ENCODE peak calls at places on chromosome 22, in four cellular contexts. One of them, this sample, is unnamed.

GRCh38 chr22:45688606-45689080 is 17.0 kb downstream of the ATXN10 start:
- DNase-seq in SK-N-SH: peak
- DNase-seq in K562: no peak
- DNase-seq in HepG2: no peak
- DNase-seq in this sample: peak

GRCh38 chr22:39281126-39281525 is 36.3 kb upstream of the PDGFB start:
- DNase-seq in HepG2: no peak
- DNase-seq in SK-N-SH: no peak
- DNase-seq in K562: no peak
- DNase-seq in this sample: no peak

GRCh38 chr22:31876156-31877035 is 67.9 kb upstream of the YWHAH start:
- DNase-seq in K562: no peak
- DNase-seq in HepG2: no peak
- DNase-seq in SK-N-SH: peak
- DNase-seq in this sample: no peak

GRCh38 chr22:38572065-38572464 is 2.1 kb upstream of the DMC1 start:
- DNase-seq in HepG2: peak
- DNase-seq in SK-N-SH: peak
- DNase-seq in K562: peak
- DNase-seq in this sample: peak

GRCh38 chr22:19892249-19892879 is 37.7 kb upstream of the GNB1L start:
- DNase-seq in SK-N-SH: peak
- DNase-seq in HepG2: peak
- DNase-seq in K562: peak
- DNase-seq in this sample: no peak

GRCh38 chr22:36160499-36160942 is at the start of gene APOL3:
- DNase-seq in K562: no peak
- DNase-seq in SK-N-SH: no peak
- DNase-seq in HepG2: no peak
- DNase-seq in this sample: no peak

GRCh38 chr22:45203150-45203974 is 37.3 kb downstream of the KIAA0930 start:
- DNase-seq in SK-N-SH: no peak
- DNase-seq in HepG2: no peak
- DNase-seq in K562: no peak
- DNase-seq in this sample: no peak

GRCh38 chr22:46618104-46618647 is 2.0 kb upstream of the GRAMD4 start:
- DNase-seq in HepG2: no peak
- DNase-seq in K562: no peak
- DNase-seq in SK-N-SH: no peak
- DNase-seq in this sample: no peak

GRCh38 chr22:31093090-31093850 is 12.2 kb downstream of the SMTN start:
- DNase-seq in SK-N-SH: peak
- DNase-seq in HepG2: no peak
- DNase-seq in K562: no peak
- DNase-seq in this sample: no peak

GRCh38 chr22:47129902-47130301 is 367.5 kb downstream of the TBC1D22A start:
- DNase-seq in HepG2: no peak
- DNase-seq in SK-N-SH: no peak
- DNase-seq in K562: peak
- DNase-seq in this sample: peak

GRCh38 chr22:37502342-37503182 is 16.4 kb upstream of the MFNG start:
- DNase-seq in K562: no peak
- DNase-seq in SK-N-SH: no peak
- DNase-seq in HepG2: peak
- DNase-seq in this sample: no peak

GRCh38 chr22:31618057-31618456 is 44.0 kb downstream of the PISD start:
- DNase-seq in HepG2: no peak
- DNase-seq in SK-N-SH: no peak
- DNase-seq in K562: no peak
- DNase-seq in this sample: no peak

GRCh38 chr22:36144886-36145541 is 15.5 kb downstream of the APOL3 start:
- DNase-seq in HepG2: peak
- DNase-seq in K562: peak
- DNase-seq in SK-N-SH: peak
- DNase-seq in this sample: peak

GRCh38 chr22:32744560-32744959 is 56.9 kb upstream of the TIMP3 start:
- DNase-seq in SK-N-SH: no peak
- DNase-seq in HepG2: no peak
- DNase-seq in K562: no peak
- DNase-seq in this sample: no peak

GRCh38 chr22:24824915-24825314 is 18.9 kb downstream of the SGSM1 start:
- DNase-seq in SK-N-SH: no peak
- DNase-seq in K562: no peak
- DNase-seq in HepG2: no peak
- DNase-seq in this sample: no peak

GRCh38 chr22:31291716-31292644 is at the start of gene PIK3IP1:
- DNase-seq in K562: peak
- DNase-seq in SK-N-SH: peak
- DNase-seq in HepG2: peak
- DNase-seq in this sample: peak

GRCh38 chr22:37898441-37899181 is 7.5 kb upstream of the MICALL1 start:
- DNase-seq in HepG2: peak
- DNase-seq in SK-N-SH: no peak
- DNase-seq in K562: no peak
- DNase-seq in this sample: no peak

GRCh38 chr22:41256254-41256897 is 15.6 kb upstream of the CHADL start:
- DNase-seq in HepG2: no peak
- DNase-seq in K562: no peak
- DNase-seq in SK-N-SH: no peak
- DNase-seq in this sample: no peak

GRCh38 chr22:38953577-38954413 is 3.6 kb upstream of the APOBEC3A start:
- DNase-seq in K562: no peak
- DNase-seq in HepG2: no peak
- DNase-seq in SK-N-SH: no peak
- DNase-seq in this sample: no peak

GRCh38 chr22:17767236-17768065 is 6.8 kb downstream of the BID start:
- DNase-seq in HepG2: no peak
- DNase-seq in SK-N-SH: no peak
- DNase-seq in K562: no peak
- DNase-seq in this sample: no peak

GRCh38 chr22:45582236-45582954 is 79.7 kb downstream of the FBLN1 start:
- DNase-seq in SK-N-SH: no peak
- DNase-seq in HepG2: no peak
- DNase-seq in K562: no peak
- DNase-seq in this sample: no peak

GRCh38 chr22:46061431-46062231 is 84.7 kb upstream of the WNT7B start:
- DNase-seq in SK-N-SH: peak
- DNase-seq in HepG2: peak
- DNase-seq in K562: no peak
- DNase-seq in this sample: no peak

GRCh38 chr22:35642305-35642741 is 5.9 kb upstream of the APOL6 start:
- DNase-seq in HepG2: peak
- DNase-seq in K562: no peak
- DNase-seq in SK-N-SH: no peak
- DNase-seq in this sample: no peak

GRCh38 chr22:20750461-20751184 is 23.3 kb upstream of the SERPIND1 start:
- DNase-seq in HepG2: no peak
- DNase-seq in K562: peak
- DNase-seq in SK-N-SH: no peak
- DNase-seq in this sample: no peak

GRCh38 chr22:38730411-38730871 is 24.7 kb downstream of the GTPBP1 start:
- DNase-seq in HepG2: no peak
- DNase-seq in K562: no peak
- DNase-seq in SK-N-SH: no peak
- DNase-seq in this sample: no peak

GRCh38 chr22:24894998-24895397 is 51.5 kb downstream of the LHFPL7 start:
- DNase-seq in HepG2: peak
- DNase-seq in K562: no peak
- DNase-seq in SK-N-SH: peak
- DNase-seq in this sample: peak

DNA sequence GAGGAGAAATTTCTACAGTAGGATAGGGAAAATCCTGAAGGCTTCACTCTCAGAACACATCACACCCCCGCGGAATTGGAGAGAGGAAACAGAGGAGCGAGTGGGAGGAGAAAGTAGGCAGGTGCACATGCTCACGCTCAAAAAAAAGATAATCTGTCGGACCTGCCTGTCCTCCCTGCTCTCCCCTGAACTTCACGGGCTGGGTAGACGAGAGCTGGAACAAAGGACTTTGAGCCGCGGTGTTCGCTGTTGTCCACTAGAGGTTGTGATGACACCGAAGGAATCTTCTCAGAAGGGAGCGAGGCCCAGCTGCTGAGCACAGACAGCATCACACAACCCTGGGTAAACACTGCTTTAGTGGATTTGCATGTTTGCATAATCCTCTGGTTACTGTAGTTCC is 5.0 kb downstream of the SEZ6L start:
- DNase-seq in SK-N-SH: peak
- DNase-seq in HepG2: peak
- DNase-seq in K562: no peak
- DNase-seq in this sample: no peak
- TF ChIP-seq ELF1 in SK-N-SH: no peak
- TF ChIP-seq ELF1 in HepG2: no peak
- TF ChIP-seq ELF1 in K562: no peak
- TF ChIP-seq ELF1 in this sample: no peak

DNA sequence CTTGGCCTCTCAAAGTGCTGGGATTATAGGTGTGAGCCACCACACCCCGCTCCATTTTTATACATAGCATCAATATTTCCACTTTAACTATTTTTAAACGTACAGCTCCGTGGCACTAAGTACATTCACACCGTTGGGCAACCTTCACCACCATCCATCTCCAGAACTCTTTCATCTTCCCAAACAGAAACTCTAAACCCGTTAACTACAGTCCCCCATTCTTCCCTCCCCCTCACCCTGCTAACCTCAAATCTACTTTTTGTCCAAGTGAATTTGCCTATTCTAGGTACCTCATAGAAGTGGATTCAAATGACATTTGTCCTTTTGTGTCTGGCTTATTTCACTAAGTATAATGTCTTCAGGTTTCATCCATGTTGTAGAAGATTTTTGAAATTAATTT is 3.4 kb downstream of the IGLL1 start:
- DNase-seq in HepG2: no peak
- DNase-seq in K562: no peak
- DNase-seq in SK-N-SH: no peak
- DNase-seq in this sample: no peak
- H3K4me2 ChIP-seq in HepG2: no peak
- H3K4me2 ChIP-seq in K562: no peak
- H3K4me2 ChIP-seq in SK-N-SH: no peak
- H3K4me2 ChIP-seq in this sample: no peak

DNA sequence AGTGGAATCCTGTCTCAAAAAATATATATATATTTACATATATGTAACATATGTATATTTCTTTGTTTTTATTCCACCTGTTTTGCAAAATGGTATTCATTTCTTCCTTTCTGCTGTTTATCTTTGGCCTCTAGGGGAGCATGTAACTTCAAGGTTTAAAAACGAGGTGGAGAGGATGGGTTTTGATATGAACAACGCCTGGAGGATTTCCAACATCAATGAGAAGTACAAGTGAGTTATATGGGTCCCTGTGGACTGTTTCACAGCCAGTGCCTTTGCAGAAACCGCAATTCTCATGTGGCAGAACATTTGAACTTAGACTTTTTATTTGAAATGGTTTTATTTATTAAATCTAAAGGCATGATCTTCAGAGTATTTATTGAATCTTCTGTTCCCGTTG is 81.6 kb upstream of the HORMAD2 start:
- DNase-seq in SK-N-SH: no peak
- DNase-seq in HepG2: no peak
- DNase-seq in K562: no peak
- DNase-seq in this sample: no peak
- TF ChIP-seq RAD21 in SK-N-SH: no peak
- TF ChIP-seq RAD21 in HepG2: no peak
- TF ChIP-seq RAD21 in K562: no peak
- TF ChIP-seq RAD21 in this sample: peak

GRCh38 chr22:22745225-22746060 is 101.0 kb downstream of the GGTLC2 start:
- DNase-seq in HepG2: peak
- DNase-seq in K562: peak
- DNase-seq in SK-N-SH: peak
- DNase-seq in this sample: no peak
- TF ChIP-seq ELF1 in HepG2: no peak
- TF ChIP-seq ELF1 in K562: no peak
- TF ChIP-seq ELF1 in SK-N-SH: no peak
- TF ChIP-seq ELF1 in this sample: no peak

GRCh38 chr22:28977481-28977971 is 84.1 kb downstream of the C22orf31 start:
- DNase-seq in HepG2: peak
- DNase-seq in K562: no peak
- DNase-seq in SK-N-SH: no peak
- DNase-seq in this sample: peak
- H3K4me2 ChIP-seq in HepG2: peak
- H3K4me2 ChIP-seq in K562: no peak
- H3K4me2 ChIP-seq in SK-N-SH: peak
- H3K4me2 ChIP-seq in this sample: peak

GRCh38 chr22:43587574-43587973 is 175.8 kb downstream of the MPPED1 start:
- DNase-seq in SK-N-SH: no peak
- DNase-seq in K562: no peak
- DNase-seq in HepG2: no peak
- DNase-seq in this sample: no peak

DNA sequence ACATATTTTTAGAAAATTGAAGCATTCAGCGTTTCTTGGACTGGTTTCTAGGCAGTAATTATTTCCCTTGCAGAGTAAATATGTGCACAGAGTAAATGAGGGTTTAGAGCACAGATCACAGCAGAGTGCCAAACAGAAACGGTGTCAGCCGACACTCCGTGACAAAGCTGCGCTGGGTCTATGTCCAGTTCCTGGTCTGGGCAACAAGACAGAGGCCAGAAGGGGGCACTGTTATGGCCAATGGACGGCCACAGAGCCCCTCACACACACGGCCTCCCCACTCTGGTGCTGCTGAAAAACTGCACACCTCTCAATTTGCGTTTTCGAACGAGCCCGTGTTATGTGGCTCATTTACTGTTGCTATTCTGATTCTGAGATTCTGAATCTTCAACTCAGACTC is 180.7 kb downstream of the MPPED1 start:
- DNase-seq in SK-N-SH: no peak
- DNase-seq in K562: no peak
- DNase-seq in HepG2: no peak
- DNase-seq in this sample: no peak
- TF ChIP-seq RAD21 in SK-N-SH: no peak
- TF ChIP-seq RAD21 in K562: no peak
- TF ChIP-seq RAD21 in HepG2: no peak
- TF ChIP-seq RAD21 in this sample: no peak

GRCh38 chr22:50445071-50445879 is 29.6 kb downstream of the SBF1 start:
- DNase-seq in SK-N-SH: peak
- DNase-seq in HepG2: no peak
- DNase-seq in K562: no peak
- DNase-seq in this sample: no peak
- TF ChIP-seq ELF1 in SK-N-SH: no peak
- TF ChIP-seq ELF1 in HepG2: no peak
- TF ChIP-seq ELF1 in K562: no peak
- TF ChIP-seq ELF1 in this sample: no peak

GRCh38 chr22:49192180-49192856 is 635.4 kb downstream of the BRD1 start:
- DNase-seq in HepG2: no peak
- DNase-seq in K562: no peak
- DNase-seq in SK-N-SH: no peak
- DNase-seq in this sample: no peak

GRCh38 chr22:49189871-49190270 is 637.8 kb downstream of the BRD1 start:
- DNase-seq in K562: no peak
- DNase-seq in SK-N-SH: no peak
- DNase-seq in HepG2: no peak
- DNase-seq in this sample: no peak

GRCh38 chr22:49192857-49193250 is 634.8 kb downstream of the BRD1 start:
- DNase-seq in SK-N-SH: no peak
- DNase-seq in K562: no peak
- DNase-seq in HepG2: no peak
- DNase-seq in this sample: no peak

GRCh38 chr22:49191506-49191980 is 636.1 kb downstream of the BRD1 start:
- DNase-seq in HepG2: no peak
- DNase-seq in K562: no peak
- DNase-seq in SK-N-SH: no peak
- DNase-seq in this sample: no peak

GRCh38 chr22:49190816-49191505 is 636.7 kb downstream of the BRD1 start:
- DNase-seq in HepG2: no peak
- DNase-seq in K562: no peak
- DNase-seq in SK-N-SH: no peak
- DNase-seq in this sample: no peak
- H3K4me2 ChIP-seq in HepG2: no peak
- H3K4me2 ChIP-seq in K562: no peak
- H3K4me2 ChIP-seq in SK-N-SH: no peak
- H3K4me2 ChIP-seq in this sample: no peak

This sample was measured in HCT116.